ENCODE peak calls at places on chromosome 18, in four cellular contexts. Z is WTC11, R is K562, W is HepG2. M is an unnamed sample.

GRCh38 chr18:55585586-55586521 is 2.1 kb downstream of the TCF4 start:
- DNase-seq in R (no peak), Z (peak; percentile 15), W (no peak), M (no peak)

GRCh38 chr18:54702687-54703086 is 111.6 kb downstream of the DYNAP start:
- DNase-seq in W (no peak), Z (no peak), R (no peak), M (no peak)

GRCh38 chr18:65659312-65659711 is 91.5 kb upstream of the CDH7 start:
- DNase-seq in W (no peak), R (no peak), Z (no peak), M (no peak)

GRCh38 chr18:1050012-1050657 is 145.5 kb downstream of the ADCYAP1 start:
- DNase-seq in W (no peak), Z (no peak), R (peak; percentile 43), M (no peak)

GRCh38 chr18:13369353-13369752 is 150.8 kb downstream of the LDLRAD4 start:
- DNase-seq in W (no peak), Z (no peak), R (no peak), M (no peak)

GRCh38 chr18:50706199-50706598 is 113.6 kb downstream of the MRO start:
- DNase-seq in R (no peak), Z (no peak), W (no peak), M (no peak)

GRCh38 chr18:3400567-3401296 is 49.2 kb upstream of the TGIF1 start:
- DNase-seq in R (no peak), W (no peak), Z (no peak), M (no peak)

GRCh38 chr18:45984546-45985235 is 17.6 kb upstream of the EPG5 start:
- DNase-seq in Z (no peak), R (no peak), W (no peak), M (no peak)

GRCh38 chr18:39840406-39840805 is 2114.6 kb upstream of the PIK3C3 start:
- DNase-seq in W (no peak), R (no peak), Z (no peak), M (no peak)

GRCh38 chr18:58230438-58231179 is 186.6 kb downstream of the NEDD4L start:
- DNase-seq in W (no peak), Z (no peak), R (no peak), M (no peak)
- TF ChIP-seq HMGXB4 in W (no peak), Z (no peak), R (no peak), M (no peak)

GRCh38 chr18:49038423-49038822 is 87.7 kb upstream of the SMAD7 start:
- DNase-seq in W (no peak), Z (no peak), R (no peak), M (no peak)

GRCh38 chr18:49046125-49046524 is 95.4 kb upstream of the SMAD7 start:
- DNase-seq in R (no peak), Z (no peak), W (no peak), M (no peak)

GRCh38 chr18:49044898-49045297 is 94.1 kb upstream of the SMAD7 start:
- DNase-seq in Z (no peak), R (no peak), W (no peak), M (no peak)

GRCh38 chr18:49045585-49045984 is 94.8 kb upstream of the SMAD7 start:
- DNase-seq in W (no peak), R (no peak), Z (no peak), M (no peak)

DNA sequence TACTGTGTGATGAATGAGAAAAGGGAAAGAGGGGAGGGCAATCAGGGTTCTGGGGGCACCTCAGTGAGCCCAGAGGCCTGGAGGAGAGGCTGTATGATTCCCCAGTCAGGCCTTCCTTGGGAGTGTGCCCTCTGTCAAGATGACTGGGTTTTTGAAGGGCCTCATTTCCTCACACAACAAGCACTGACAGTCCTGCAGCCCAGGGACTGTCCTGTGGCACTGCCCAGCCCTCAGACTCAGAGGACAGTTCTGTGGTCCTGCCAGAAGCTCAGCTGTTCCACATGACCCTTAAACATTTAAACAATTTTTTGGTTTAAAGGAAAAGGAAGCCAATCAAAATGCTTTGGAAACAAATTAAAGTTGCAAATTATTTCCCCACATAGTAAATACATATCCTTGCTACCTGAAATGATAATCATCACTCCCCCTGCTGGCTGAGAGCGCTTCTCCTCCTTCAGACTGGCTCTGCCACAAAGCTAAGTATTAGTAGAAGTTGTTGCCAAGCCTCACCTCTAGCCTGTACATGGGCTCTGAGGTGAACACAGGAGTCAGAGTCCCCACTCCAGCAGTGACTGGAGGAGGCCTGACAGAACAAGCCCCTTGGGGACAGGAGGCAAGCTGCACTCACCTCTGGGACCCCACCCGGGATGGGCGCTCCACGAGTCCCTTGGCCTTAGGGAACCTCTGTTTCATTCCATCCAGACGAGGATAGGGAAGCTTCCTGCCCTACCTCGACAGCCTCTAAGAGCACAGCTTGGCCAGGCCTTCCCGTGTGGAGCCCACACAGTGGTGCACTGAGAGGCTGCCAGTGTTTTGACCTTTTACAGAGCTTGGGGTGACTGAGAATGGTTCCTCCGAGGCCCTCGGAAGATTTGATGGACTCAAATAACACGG is 91.2 kb upstream of the SMAD7 start:
- DNase-seq in W (peak; percentile 40), R (no peak), Z (peak; percentile 64), M (peak; percentile 43)
- TF ChIP-seq HMGXB4 in W (no peak), R (no peak), Z (no peak), M (no peak)

GRCh38 chr18:74083071-74083954 is 64.3 kb downstream of the FBXO15 start:
- DNase-seq in R (no peak), W (no peak), Z (no peak), M (no peak)
- TF ChIP-seq HMGXB4 in R (no peak), W (no peak), Z (no peak), M (no peak)

GRCh38 chr18:7321831-7322230 is 90.9 kb downstream of the LRRC30 start:
- DNase-seq in R (no peak), Z (no peak), W (no peak), M (no peak)

GRCh38 chr18:7319161-7319560 is 88.3 kb downstream of the LRRC30 start:
- DNase-seq in Z (no peak), W (no peak), R (no peak), M (no peak)

GRCh38 chr18:7329036-7329435 is 98.1 kb downstream of the LRRC30 start:
- DNase-seq in W (no peak), Z (no peak), R (no peak), M (peak; percentile 1)

GRCh38 chr18:7330041-7330440 is 99.2 kb downstream of the LRRC30 start:
- DNase-seq in W (no peak), R (no peak), Z (no peak), M (no peak)

DNA sequence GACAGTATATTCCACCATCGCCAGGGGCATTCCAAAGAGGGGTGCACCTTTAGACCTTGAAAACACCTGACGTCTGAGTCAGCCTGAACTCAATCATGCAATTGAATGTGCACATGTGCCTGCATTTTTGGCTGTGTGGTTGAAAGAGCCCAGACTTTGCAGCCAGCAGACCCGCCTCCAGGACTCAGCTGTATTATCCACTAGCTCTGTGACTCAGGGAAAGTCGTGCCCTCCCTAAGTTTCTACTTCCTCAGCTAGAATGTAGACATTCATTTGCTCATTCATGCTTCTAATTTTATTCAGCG is 94.2 kb downstream of the LRRC30 start:
- DNase-seq in R (no peak), Z (no peak), W (no peak), M (no peak)
- TF ChIP-seq HMGXB4 in R (no peak), Z (no peak), W (no peak), M (no peak)

GRCh38 chr18:77096936-77097886 is 35.4 kb downstream of the MBP start:
- DNase-seq in Z (peak; percentile 55), W (no peak), R (no peak), M (no peak)

GRCh38 chr18:77099501-77100370 is 32.8 kb downstream of the MBP start:
- DNase-seq in Z (no peak), W (no peak), R (no peak), M (no peak)

GRCh38 chr18:77096031-77096371 is 36.6 kb downstream of the MBP start:
- DNase-seq in Z (no peak), R (no peak), W (no peak), M (no peak)

GRCh38 chr18:77098554-77099174 is 33.9 kb downstream of the MBP start:
- DNase-seq in Z (no peak), R (no peak), W (no peak), M (no peak)

GRCh38 chr18:77098033-77098432 is 34.5 kb downstream of the MBP start:
- DNase-seq in W (no peak), Z (no peak), R (no peak), M (no peak)
- TF ChIP-seq HMGXB4 in W (no peak), Z (no peak), R (no peak), M (no peak)

GRCh38 chr18:68397241-68398035 is 317.5 kb downstream of the TMX3 start:
- DNase-seq in W (no peak), Z (no peak), R (no peak), M (no peak)
- TF ChIP-seq HMGXB4 in W (no peak), Z (no peak), R (no peak), M (no peak)

M was measured in A549.